ENCODE peak calls at places on chromosomes 7 and 10, in nine cellular contexts. M, E, P, A, O, D, N, G and L are unnamed samples.

GRCh38 chr7:69434350-69434749 is 163.9 kb upstream of the AUTS2 start:
- DNase-seq in G (no peak), O (no peak), P (no peak), M (no peak), E (no peak), N (no peak), D (no peak), A (no peak), L (no peak)

GRCh38 chr10:68221196-68221595 is 10.7 kb downstream of the ATOH7 start:
- DNase-seq in P (no peak), G (no peak), A (no peak), M (no peak), N (no peak), O (no peak), E (no peak), D (no peak), L (no peak)

GRCh38 chr10:49569031-49569765 is 30.3 kb upstream of the ERCC6 start:
- DNase-seq in P (no peak), D (no peak), E (no peak), A (no peak), O (no peak), N (no peak), G (no peak), M (no peak), L (peak)

GRCh38 chr10:5198386-5198785 is 1.7 kb downstream of the AKR1C4 start:
- DNase-seq in M (no peak), P (no peak), G (no peak), N (no peak), O (no peak), D (no peak), A (no peak), E (no peak), L (peak)

GRCh38 chr7:2820508-2820934 is 23.6 kb downstream of the GNA12 start:
- DNase-seq in P (no peak), N (no peak), M (no peak), E (peak), A (peak), D (no peak), G (no peak), O (no peak), L (peak)

GRCh38 chr7:37901890-37902524 is 14.6 kb downstream of the SFRP4 start:
- DNase-seq in O (no peak), A (no peak), G (no peak), P (no peak), E (peak), N (no peak), D (no peak), M (no peak), L (peak)

GRCh38 chr7:138595454-138595853 is 105.7 kb downstream of the SVOPL start:
- DNase-seq in M (no peak), N (no peak), A (no peak), E (no peak), P (no peak), G (no peak), D (no peak), O (no peak), L (peak)

GRCh38 chr10:77111611-77112550 is 525.7 kb downstream of the KCNMA1 start:
- DNase-seq in G (peak), E (peak), O (peak), D (no peak), A (no peak), P (no peak), M (no peak), N (no peak), L (peak)

GRCh38 chr7:104969183-104969582 is 44.8 kb upstream of the KMT2E start:
- DNase-seq in D (no peak), M (no peak), E (no peak), G (no peak), N (no peak), A (no peak), P (no peak), O (no peak), L (no peak)